ENCODE peak calls at places on chromosomes 12 and 14, in seven cellular contexts. G is K562, W is testis, Z is A549, N is adrenal gland, F is body of pancreas, E is HepG2. Y is an unnamed sample.

GRCh38 chr14:33834101-33834955 is 116.5 kb downstream of the EGLN3 start:
- DNase-seq in Z (no peak), N (no peak), G (no peak), E (no peak), W (no peak), F (no peak), Y (no peak)

GRCh38 chr12:57161491-57161890 is 14.1 kb upstream of the LRP1-AS start:
- DNase-seq in W (no peak), E (no peak), N (no peak), G (no peak), F (no peak), Z (no peak), Y (no peak)

GRCh38 chr14:59254146-59254910 is 65.9 kb downstream of the DAAM1 start:
- DNase-seq in F (peak; percentile 89), E (no peak), N (peak; percentile 93), Z (no peak), W (peak; percentile 97), G (no peak), Y (peak; percentile 90)

GRCh38 chr12:110896559-110896958 is 23.8 kb downstream of the MYL2 start:
- DNase-seq in F (no peak), Z (no peak), W (no peak), N (no peak), E (no peak), G (no peak), Y (no peak)

GRCh38 chr12:109582636-109583035 is 9.0 kb downstream of the MVK start:
- DNase-seq in N (no peak), G (no peak), F (no peak), E (peak; percentile 39), Z (no peak), W (no peak), Y (no peak)

GRCh38 chr12:76637807-76638206 is 78.2 kb upstream of the OSBPL8 start:
- DNase-seq in Z (no peak), N (no peak), F (no peak), W (no peak), E (no peak), G (no peak), Y (no peak)

GRCh38 chr14:69247691-69248440 is 12.1 kb upstream of the GALNT16 start:
- DNase-seq in F (peak; percentile 51), Z (no peak), W (peak; percentile 81), N (peak; percentile 66), E (no peak), G (no peak), Y (peak; percentile 92)

GRCh38 chr12:95083938-95084337 is 10.5 kb upstream of the NR2C1 start:
- DNase-seq in E (no peak), N (no peak), G (no peak), F (peak; percentile 44), W (peak; percentile 39), Z (no peak), Y (peak; percentile 70)

GRCh38 chr12:112932485-112933151 is 5.7 kb upstream of the OAS3 start:
- DNase-seq in F (no peak), W (no peak), E (no peak), N (no peak), G (no peak), Z (no peak), Y (no peak)

GRCh38 chr12:15273896-15274295 is 48.4 kb upstream of the PTPRO start:
- DNase-seq in E (no peak), G (no peak), Z (no peak), F (no peak), N (no peak), W (peak; percentile 23), Y (no peak)

GRCh38 chr14:101561145-101561896 is at the start of gene DIO3:
- DNase-seq in F (peak; percentile 27), N (no peak), Z (no peak), E (no peak), W (no peak), G (no peak), Y (no peak)

GRCh38 chr12:96401061-96401871 is 1.0 kb upstream of the CDK17 start:
- DNase-seq in Z (peak; percentile 89), W (peak; percentile 21), G (peak; percentile 42), F (peak; percentile 13), E (peak; percentile 45), N (peak; percentile 34), Y (no peak)

GRCh38 chr12:132444957-132445883 is 44.7 kb upstream of the FBRSL1 start:
- DNase-seq in E (no peak), N (no peak), F (peak; percentile 55), G (peak; percentile 72), W (peak; percentile 45), Z (no peak), Y (no peak)
- TF ChIP-seq POLR2A in E (no peak), N (no peak), F (no peak), G (no peak), W (no peak), Z (no peak), Y (no peak)

DNA sequence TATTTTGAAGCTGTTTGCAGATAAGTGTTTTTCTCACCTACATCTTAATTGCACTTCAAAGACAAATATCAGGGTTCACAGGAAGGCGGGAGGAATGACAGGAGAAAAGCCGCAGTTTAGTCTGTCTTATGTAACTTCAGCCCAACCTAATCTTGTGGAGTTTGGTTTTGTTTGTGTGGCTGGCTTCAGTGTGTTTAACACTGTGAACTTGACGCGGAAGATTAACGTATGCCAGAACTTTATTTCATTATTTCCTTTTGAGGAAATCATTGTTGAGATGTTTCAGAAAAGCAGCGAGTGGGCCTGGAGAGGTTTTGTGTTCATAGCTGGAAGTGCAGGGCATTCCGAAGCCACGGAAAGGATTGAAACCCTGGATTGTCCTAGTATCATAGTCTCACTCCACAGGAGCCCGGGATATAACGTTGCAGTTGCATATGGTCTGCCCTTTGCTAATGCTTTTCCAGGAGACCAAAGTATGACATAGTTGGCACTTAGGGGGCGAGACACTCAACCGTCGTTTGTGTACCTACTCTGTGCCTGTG is 2.0 kb downstream of the PELI2 start:
- DNase-seq in Z (no peak), N (no peak), F (peak; percentile 64), E (no peak), G (no peak), W (peak; percentile 41), Y (peak; percentile 59)
- TF ChIP-seq POLR2A in Z (no peak), N (no peak), F (peak; percentile 66), E (no peak), G (no peak), W (no peak), Y (no peak)

GRCh38 chr12:19440019-19440858 is 947 bp downstream of the AEBP2 start:
- DNase-seq in G (peak; percentile 38), F (peak; percentile 41), E (peak; percentile 30), Z (peak; percentile 49), W (peak; percentile 75), N (peak; percentile 56), Y (peak; percentile 81)

GRCh38 chr12:19436931-19437330 is 2.4 kb upstream of the AEBP2 start:
- DNase-seq in W (no peak), G (no peak), N (no peak), E (no peak), F (no peak), Z (no peak), Y (no peak)

GRCh38 chr12:19437996-19438395 is 1.3 kb upstream of the AEBP2 start:
- DNase-seq in Z (no peak), W (no peak), F (no peak), G (no peak), E (no peak), N (no peak), Y (no peak)

GRCh38 chr12:19440916-19441315 is 1.6 kb downstream of the AEBP2 start:
- DNase-seq in G (no peak), F (no peak), Z (no peak), E (no peak), W (no peak), N (no peak), Y (no peak)

DNA sequence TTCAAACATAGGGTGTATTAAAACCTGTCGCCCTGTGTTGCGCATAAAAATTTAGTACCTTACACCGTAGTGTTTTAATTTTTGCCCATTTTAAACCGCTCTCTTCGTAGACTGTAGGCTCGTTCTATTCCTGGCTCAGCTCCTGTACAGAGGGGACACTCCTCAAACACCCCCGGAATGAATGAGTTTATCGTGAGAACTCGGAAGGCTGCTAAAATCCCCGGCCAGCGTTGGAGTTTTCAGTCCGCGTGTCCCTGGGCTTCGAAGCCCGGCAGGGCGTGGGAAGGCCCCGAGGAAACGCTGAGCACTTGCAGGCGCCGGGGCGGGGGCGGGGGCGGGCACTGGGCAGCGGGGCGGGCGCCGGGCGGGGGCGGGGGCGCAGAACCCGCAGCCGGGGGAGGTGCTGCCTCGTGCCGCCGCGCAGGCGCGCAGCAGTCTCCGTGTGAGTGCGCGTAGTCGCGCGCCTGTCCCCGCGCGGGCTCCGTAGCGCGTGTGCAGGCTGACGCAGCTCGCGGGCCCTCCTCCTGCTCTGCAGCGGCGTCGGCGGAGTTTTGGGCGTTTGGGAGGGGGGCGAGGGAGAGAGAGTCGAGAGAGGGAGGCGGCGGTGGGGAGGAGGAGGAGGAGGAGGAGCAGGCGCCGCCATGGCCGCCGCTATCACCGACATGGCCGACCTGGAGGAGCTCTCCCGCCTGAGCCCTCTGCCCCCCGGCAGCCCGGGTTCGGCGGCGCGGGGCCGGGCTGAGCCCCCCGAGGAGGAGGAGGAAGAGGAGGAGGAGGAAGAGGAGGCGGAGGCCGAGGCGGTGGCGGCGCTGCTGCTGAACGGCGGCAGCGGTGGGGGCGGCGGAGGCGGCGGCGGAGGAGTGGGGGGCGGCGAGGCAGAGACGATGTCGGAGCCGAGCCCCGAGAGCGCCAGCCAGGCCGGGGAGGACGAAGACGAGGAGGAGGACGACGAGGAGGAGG is at the start of gene AEBP2:
- DNase-seq in F (peak; percentile 93), Z (peak; percentile 90), G (peak; percentile 91), E (peak; percentile 80), W (peak; percentile 95), N (peak; percentile 95), Y (peak; percentile 98)
- TF ChIP-seq POLR2A in F (peak; percentile 77), Z (peak; percentile 83), G (peak; percentile 77), E (peak; percentile 77), W (peak; percentile 71), N (peak; percentile 66), Y (peak; percentile 78)

GRCh38 chr14:74015965-74016364 is 3.1 kb downstream of the ENTPD5 start:
- DNase-seq in W (no peak), G (no peak), N (no peak), Z (no peak), E (no peak), F (no peak), Y (no peak)

GRCh38 chr14:74019743-74020142 is 594 bp downstream of the BBOF1 start:
- DNase-seq in F (peak; percentile 13), Z (peak; percentile 16), N (no peak), E (peak; percentile 23), W (no peak), G (no peak), Y (no peak)

GRCh38 chr14:74019408-74019714 is 212 bp downstream of the BBOF1 start:
- DNase-seq in Z (no peak), G (no peak), N (no peak), W (no peak), E (no peak), F (no peak), Y (no peak)

GRCh38 chr14:74018029-74018703 is 922 bp downstream of the ENTPD5 start:
- DNase-seq in W (no peak), G (no peak), N (no peak), E (peak; percentile 32), F (no peak), Z (peak; percentile 61), Y (no peak)

DNA sequence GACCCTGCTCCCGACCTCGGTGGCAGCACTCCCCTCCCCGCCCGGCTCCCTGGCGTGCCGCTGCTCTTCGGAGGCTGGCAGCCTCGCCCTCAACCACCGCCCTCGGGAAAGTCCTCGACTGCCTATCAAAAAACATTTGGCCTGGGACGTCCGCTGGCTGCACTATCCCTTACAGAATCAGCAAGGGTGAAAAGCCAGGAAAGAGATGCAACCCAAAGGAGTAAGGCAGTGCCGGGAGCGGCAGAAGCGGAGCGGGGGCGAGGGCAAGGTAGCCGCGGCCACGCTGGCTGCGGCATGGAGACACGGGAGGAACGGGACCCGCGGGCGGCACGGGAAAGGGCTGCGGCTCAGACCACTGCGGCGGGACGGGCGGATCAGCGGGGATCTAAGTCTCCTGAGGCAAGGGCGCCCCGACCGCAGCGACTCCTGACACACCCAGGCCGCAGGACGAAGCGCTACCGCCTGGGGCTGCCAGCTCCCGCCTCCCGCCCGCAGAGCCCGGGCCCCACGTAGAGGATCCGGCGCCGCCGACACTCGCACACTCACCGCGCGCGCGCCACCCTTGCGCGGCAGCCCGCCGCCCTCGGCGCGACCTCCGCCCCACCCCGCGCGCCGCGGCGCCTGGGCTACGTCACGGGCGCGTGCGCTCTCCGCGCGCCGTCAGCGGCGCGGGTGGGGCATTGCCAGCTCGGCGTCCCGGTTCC is at the start of the genes BBOF1 and ENTPD5:
- DNase-seq in F (peak; percentile 84), W (peak; percentile 90), N (peak; percentile 88), G (peak; percentile 87), E (peak; percentile 61), Z (peak; percentile 93), Y (peak; percentile 92)
- TF ChIP-seq POLR2A in F (peak; percentile 89), W (no peak), N (peak; percentile 64), G (peak; percentile 82), E (peak; percentile 83), Z (peak; percentile 91), Y (peak; percentile 57)